ENCODE peak calls at places on chromosomes 12 and 14, in eight cellular contexts. A is tibial artery, J is astrocyte of the cerebellum, R is left ventricle myocardium inferior, T is progenitor cell of endocrine pancreas, H is Peyer's patch, O is PC-3, Y is glutamatergic neuron. E is an unnamed sample.

GRCh38 chr12:53160000-53160399 is 20.5 kb upstream of the ZNF740 start:
- DNase-seq in A (no peak), J (no peak), R (no peak), T (no peak), H (no peak), O (no peak), Y (no peak), E (no peak)

GRCh38 chr12:113056631-113057488 is at the start of gene DTX1:
- DNase-seq in A (no peak), J (no peak), R (peak), T (no peak), H (no peak), O (no peak), Y (no peak), E (peak)

GRCh38 chr12:47938093-47938492 is 25.3 kb upstream of the TMEM106C start:
- DNase-seq in A (no peak), J (no peak), R (no peak), T (no peak), H (no peak), O (peak), Y (no peak), E (no peak)

GRCh38 chr12:118183155-118183554 is 47.2 kb downstream of the PEBP1 start:
- DNase-seq in A (no peak), J (no peak), R (no peak), T (no peak), H (no peak), O (no peak), Y (no peak), E (peak)

GRCh38 chr14:69910871-69911270 is 31.7 kb downstream of the SMOC1 start:
- DNase-seq in A (no peak), J (no peak), R (no peak), T (no peak), H (no peak), O (no peak), Y (no peak), E (no peak)

GRCh38 chr12:26699237-26699636 is 133.8 kb downstream of the ITPR2 start:
- DNase-seq in A (no peak), J (no peak), R (no peak), T (no peak), H (no peak), O (peak), Y (no peak), E (no peak)

GRCh38 chr12:112419269-112420133 is 754 bp downstream of the PTPN11 start:
- DNase-seq in A (peak), J (peak), R (peak), T (no peak), H (peak), O (peak), Y (no peak), E (peak)

GRCh38 chr14:22039938-22040780 is 366.5 kb upstream of the OR4E1 start:
- DNase-seq in A (no peak), J (no peak), R (no peak), T (no peak), H (no peak), O (peak), Y (no peak), E (no peak)

GRCh38 chr12:22981711-22982110 is 356.7 kb downstream of the ETNK1 start:
- DNase-seq in A (no peak), J (no peak), R (no peak), T (no peak), H (no peak), O (no peak), Y (no peak), E (no peak)

GRCh38 chr12:98653866-98654493 is 8.9 kb downstream of the APAF1 start:
- DNase-seq in A (no peak), J (peak), R (no peak), T (no peak), H (no peak), O (peak), Y (no peak), E (peak)

GRCh38 chr14:28773917-28774691 is 7.5 kb downstream of the FOXG1 start:
- DNase-seq in A (no peak), J (peak), R (no peak), T (peak), H (no peak), O (no peak), Y (peak), E (peak)

GRCh38 chr14:31937730-31938346 is 139.3 kb upstream of the ARHGAP5 start:
- DNase-seq in A (no peak), J (no peak), R (peak), T (no peak), H (peak), O (peak), Y (no peak), E (peak)

GRCh38 chr12:53090105-53090504 is 7.4 kb upstream of the IGFBP6 start:
- DNase-seq in A (peak), J (no peak), R (no peak), T (no peak), H (no peak), O (no peak), Y (no peak), E (no peak)

GRCh38 chr14:92846162-92846897 is 52.2 kb downstream of the GOLGA5 start:
- DNase-seq in A (no peak), J (no peak), R (no peak), T (no peak), H (no peak), O (peak), Y (no peak), E (peak)

GRCh38 chr12:52074006-52074405 is 4.2 kb downstream of the ATG101 start:
- DNase-seq in A (no peak), J (no peak), R (peak), T (no peak), H (peak), O (peak), Y (peak), E (no peak)

GRCh38 chr14:90654831-90655276 is 161.4 kb downstream of the TTC7B start:
- DNase-seq in A (no peak), J (peak), R (no peak), T (no peak), H (no peak), O (no peak), Y (no peak), E (no peak)

GRCh38 chr12:26088999-26089398 is 35.8 kb downstream of the BHLHE41 start:
- DNase-seq in A (no peak), J (no peak), R (no peak), T (no peak), H (no peak), O (peak), Y (no peak), E (peak)

GRCh38 chr12:8948711-8949524 is 527 bp downstream of the M6PR start:
- DNase-seq in A (no peak), J (no peak), R (no peak), T (no peak), H (no peak), O (peak), Y (no peak), E (no peak)

GRCh38 chr12:13075786-13076570 is 27.5 kb downstream of the GSG1 start:
- DNase-seq in A (no peak), J (no peak), R (no peak), T (no peak), H (no peak), O (no peak), Y (no peak), E (no peak)

DNA sequence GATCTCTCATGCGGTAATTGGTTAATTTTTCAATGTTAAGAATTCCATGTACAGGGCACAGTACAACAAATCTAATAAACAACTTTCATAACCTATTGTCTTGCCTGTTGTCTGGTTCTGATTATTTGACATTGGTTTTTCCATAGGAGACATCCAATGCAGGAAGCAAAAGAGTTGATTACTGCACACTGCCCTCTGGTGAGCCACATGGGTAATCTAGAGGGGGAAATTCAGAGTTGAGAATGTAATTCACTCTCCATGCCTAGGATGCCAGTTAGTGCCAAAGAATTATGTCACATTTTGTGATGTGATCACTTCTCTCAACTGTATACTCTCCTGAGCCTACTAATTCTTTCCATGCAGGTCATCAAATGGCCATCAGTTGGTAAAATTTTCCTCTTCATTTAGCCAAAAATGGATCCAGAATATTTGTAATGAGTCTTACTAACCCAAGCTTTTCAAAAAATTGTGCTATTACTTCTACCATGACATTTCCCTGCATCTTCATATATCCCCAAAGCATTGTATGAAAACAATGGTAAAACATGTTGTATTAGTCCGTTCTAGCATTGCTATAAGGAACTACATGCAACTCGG is 17.7 kb upstream of the CCDC91 start:
- DNase-seq in A (no peak), J (peak), R (no peak), T (no peak), H (no peak), O (peak), Y (peak), E (no peak)
- TF ChIP-seq CTCF in A (peak), J (peak), R (peak), T (peak), H (peak), O (peak), Y (peak), E (peak)

DNA sequence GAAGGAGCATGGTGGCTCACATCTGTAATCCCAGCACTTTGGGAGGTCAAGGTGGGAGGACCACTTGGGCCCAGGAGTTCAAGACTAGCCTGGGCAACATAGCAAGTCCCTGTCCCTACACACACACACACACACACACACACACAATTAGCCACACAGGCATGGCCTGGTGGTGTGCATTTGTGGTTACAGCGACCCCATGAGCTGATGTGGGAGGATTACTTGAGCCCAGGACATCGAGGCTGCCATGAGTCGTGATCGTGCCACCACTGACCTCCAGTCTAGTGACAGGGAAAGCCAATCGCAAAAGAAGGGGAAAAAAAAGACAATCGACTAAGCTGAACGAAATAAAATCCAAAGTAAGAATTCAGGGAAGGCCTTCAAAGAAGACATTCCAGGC is 67.9 kb downstream of the TBX3 start:
- DNase-seq in A (no peak), J (no peak), R (no peak), T (no peak), H (no peak), O (no peak), Y (no peak), E (no peak)
- TF ChIP-seq CTCF in A (no peak), J (no peak), R (no peak), T (no peak), H (no peak), O (no peak), Y (no peak), E (no peak)

GRCh38 chr12:66692170-66692569 is 13.3 kb upstream of the GRIP1 start:
- DNase-seq in A (no peak), J (no peak), R (no peak), T (no peak), H (no peak), O (no peak), Y (no peak), E (no peak)
- TF ChIP-seq CTCF in A (no peak), J (no peak), R (no peak), T (no peak), H (no peak), O (no peak), Y (no peak), E (no peak)

DNA sequence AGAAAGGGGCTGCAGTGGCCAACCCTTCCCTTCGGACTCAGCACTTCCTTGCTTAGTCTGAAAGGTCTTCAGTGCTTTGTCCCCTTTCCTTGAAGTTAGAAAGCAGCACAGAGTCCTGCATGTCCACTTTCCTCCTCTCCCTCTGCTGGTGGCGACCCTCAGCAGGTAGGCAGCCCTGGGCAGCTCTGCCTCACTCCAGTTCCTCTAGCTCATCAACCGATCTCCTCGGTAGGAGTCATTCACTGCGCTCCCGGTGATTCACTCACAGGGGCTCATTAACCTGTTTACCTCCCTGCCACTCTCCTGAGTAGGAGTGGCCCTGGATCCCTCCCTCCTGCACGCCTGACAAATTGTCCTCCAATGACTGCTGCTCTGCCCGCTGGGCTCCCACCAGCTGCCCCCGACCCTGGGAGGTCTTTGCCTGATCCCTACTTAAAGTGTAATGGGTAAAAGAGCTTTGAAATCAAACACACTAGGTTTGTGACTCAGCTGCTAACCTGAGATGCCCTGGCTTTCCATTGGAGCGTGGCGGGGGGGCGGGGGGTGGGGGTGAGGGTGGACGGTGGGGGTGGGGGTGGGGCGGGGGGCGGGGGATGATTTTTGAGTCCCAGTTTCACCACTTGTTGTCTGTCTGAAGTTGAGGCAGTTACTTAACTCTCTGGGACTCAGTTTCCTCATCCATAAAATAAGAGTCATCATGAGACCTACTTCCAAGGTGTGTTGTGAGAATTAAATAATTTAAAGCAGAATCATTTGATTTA is 4.2 kb downstream of the SCNN1A start:
- DNase-seq in A (no peak), J (peak), R (no peak), T (peak), H (peak), O (peak), Y (no peak), E (no peak)
- TF ChIP-seq CTCF in A (no peak), J (peak), R (no peak), T (peak), H (peak), O (peak), Y (no peak), E (no peak)